ENCODE peak calls at places on chromosomes 16 and 17, in six cellular contexts. O, J, Q, U, C and R are unnamed samples.

GRCh38 chr16:84754353-84754856 is 54.6 kb downstream of the USP10 start:
- DNase-seq in O (peak), J (no peak), Q (peak), U (peak), C (peak), R (peak)

GRCh38 chr17:42900460-42901331 is at the start of gene G6PC1:
- DNase-seq in O (no peak), J (no peak), Q (no peak), U (no peak), C (no peak), R (no peak)

GRCh38 chr16:77540656-77541055 is 105.8 kb upstream of the ADAMTS18 start:
- DNase-seq in O (no peak), J (no peak), Q (peak), U (no peak), C (no peak), R (no peak)

GRCh38 chr16:15765880-15766279 is 90.9 kb downstream of the MYH11 start:
- DNase-seq in O (no peak), J (no peak), Q (peak), U (no peak), C (peak), R (peak)

GRCh38 chr17:76408037-76408849 is 23.8 kb downstream of the SPHK1 start:
- DNase-seq in O (peak), J (peak), Q (peak), U (peak), C (peak), R (peak)

GRCh38 chr17:7992516-7992915 is 9.9 kb upstream of the GUCY2D start:
- DNase-seq in O (no peak), J (peak), Q (no peak), U (no peak), C (no peak), R (no peak)

GRCh38 chr16:79169239-79169638 is 431.3 kb downstream of the MAF start:
- DNase-seq in O (no peak), J (no peak), Q (no peak), U (no peak), C (no peak), R (no peak)

GRCh38 chr16:21950782-21951521 is 2.2 kb upstream of the UQCRC2 start:
- DNase-seq in O (no peak), J (no peak), Q (peak), U (no peak), C (peak), R (no peak)

GRCh38 chr16:53501216-53501859 is 1.7 kb downstream of the AKTIP start:
- DNase-seq in O (no peak), J (no peak), Q (no peak), U (no peak), C (no peak), R (no peak)

GRCh38 chr16:66044089-66044488 is 322.4 kb upstream of the CDH5 start:
- DNase-seq in O (no peak), J (no peak), Q (no peak), U (no peak), C (no peak), R (no peak)

GRCh38 chr16:58124601-58124915 is 4.6 kb downstream of the CFAP20 start:
- DNase-seq in O (no peak), J (no peak), Q (peak), U (no peak), C (no peak), R (no peak)

GRCh38 chr17:29407856-29408255 is 17.7 kb downstream of the TAOK1 start:
- DNase-seq in O (no peak), J (no peak), Q (no peak), U (no peak), C (no peak), R (no peak)

GRCh38 chr17:49898547-49899490 is 51.0 kb upstream of the TAC4 start:
- DNase-seq in O (no peak), J (no peak), Q (peak), U (no peak), C (peak), R (no peak)

GRCh38 chr17:20896153-20896649 is 146.6 kb downstream of the USP22 start:
- DNase-seq in O (peak), J (no peak), Q (peak), U (peak), C (no peak), R (no peak)

GRCh38 chr17:38980455-38981217 is 13.4 kb upstream of the FBXO47 start:
- DNase-seq in O (no peak), J (no peak), Q (no peak), U (no peak), C (no peak), R (no peak)

GRCh38 chr17:74042744-74043486 is 160.6 kb upstream of the RPL38 start:
- DNase-seq in O (no peak), J (peak), Q (no peak), U (no peak), C (peak), R (peak)

GRCh38 chr17:81251943-81252301 is 12.8 kb downstream of the NDUFAF8 start:
- DNase-seq in O (no peak), J (no peak), Q (no peak), U (peak), C (no peak), R (no peak)

GRCh38 chr17:12727881-12728280 is 61.4 kb upstream of the ARHGAP44 start:
- DNase-seq in O (no peak), J (no peak), Q (no peak), U (no peak), C (peak), R (no peak)

GRCh38 chr16:76535-77272 is 1.3 kb upstream of the MPG start:
- DNase-seq in O (peak), J (no peak), Q (peak), U (peak), C (peak), R (no peak)
- H3K4me3 ChIP-seq in O (peak), J (peak), Q (no peak), U (no peak), C (peak), R (peak)

GRCh38 chr16:85900031-85900792 is 1.2 kb downstream of the IRF8 start:
- DNase-seq in O (peak), J (no peak), Q (no peak), U (no peak), C (no peak), R (no peak)
- TF ChIP-seq POLR2AphosphoS5 in O (peak), J (no peak), Q (no peak), U (no peak), C (no peak), R (no peak)

GRCh38 chr16:50741808-50742520 is at the start of gene CYLD:
- DNase-seq in O (peak), J (peak), Q (peak), U (peak), C (peak), R (peak)
- TF ChIP-seq POLR2A in O (no peak), J (no peak), Q (no peak), U (peak), C (no peak), R (peak)

DNA sequence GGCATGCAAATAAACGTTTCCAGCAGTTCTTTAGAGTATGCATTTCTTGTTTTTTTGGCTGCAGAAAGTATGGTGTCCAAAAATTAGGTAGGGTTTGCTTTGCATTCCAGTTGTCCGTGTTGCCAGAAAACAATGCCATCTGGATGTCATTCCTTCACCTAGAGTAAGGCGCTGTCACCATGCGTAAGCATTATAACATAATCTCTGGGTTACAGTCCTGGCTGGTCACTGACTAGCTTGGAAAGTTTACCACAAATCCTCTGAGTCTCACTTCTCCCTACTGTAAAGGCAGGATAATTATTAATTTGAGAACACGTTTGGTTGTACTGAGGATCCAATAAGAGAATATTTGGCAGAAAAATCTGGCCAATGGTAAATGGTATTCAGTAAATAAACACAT is 457.7 kb downstream of the XYLT1 start:
- DNase-seq in O (no peak), J (no peak), Q (no peak), U (no peak), C (peak), R (no peak)
- H3K4me3 ChIP-seq in O (no peak), J (no peak), Q (no peak), U (no peak), C (no peak), R (no peak)

GRCh38 chr17:19646788-19647696 is 1.5 kb upstream of the ALDH3A2 start:
- DNase-seq in O (no peak), J (no peak), Q (peak), U (no peak), C (no peak), R (no peak)
- TF ChIP-seq POLR2AphosphoS5 in O (no peak), J (no peak), Q (no peak), U (no peak), C (no peak), R (no peak)

GRCh38 chr17:64020068-64020766 is at the start of gene ICAM2:
- DNase-seq in O (peak), J (no peak), Q (peak), U (peak), C (no peak), R (peak)
- TF ChIP-seq POLR2A in O (no peak), J (no peak), Q (peak), U (peak), C (no peak), R (no peak)